ENCODE peak calls at places on chromosomes 3 and 15, in five cellular contexts. R is HFF-Myc, Q is NB4, M is keratinocyte, V is endothelial cell. B is an unnamed sample.

GRCh38 chr3:187281191-187281714 is 10.3 kb downstream of the MASP1 start:
- DNase-seq in R (peak), Q (no peak), M (no peak), V (no peak), B (no peak)

GRCh38 chr15:66886686-66887273 is 178.6 kb upstream of the SMAD3 start:
- DNase-seq in R (no peak), Q (no peak), M (no peak), V (no peak), B (no peak)

GRCh38 chr3:138442433-138442832 is 8.0 kb downstream of the ESYT3 start:
- DNase-seq in R (no peak), Q (peak), M (no peak), V (no peak), B (peak)

GRCh38 chr3:193928354-193929209 is 207.4 kb upstream of the HES1 start:
- DNase-seq in R (no peak), Q (peak), M (no peak), V (no peak), B (peak)

GRCh38 chr3:78101363-78101762 is 1061.5 kb downstream of the ROBO2 start:
- DNase-seq in R (no peak), Q (no peak), M (no peak), V (no peak), B (peak)

GRCh38 chr15:88981244-88982215 is 68.4 kb upstream of the MFGE8 start:
- DNase-seq in R (no peak), Q (no peak), M (no peak), V (no peak), B (no peak)

GRCh38 chr15:34964277-34964676 is 5.3 kb downstream of the AQR start:
- DNase-seq in R (no peak), Q (no peak), M (no peak), V (no peak), B (no peak)

GRCh38 chr3:160694345-160694744 is 17.4 kb downstream of the ARL14 start:
- DNase-seq in R (no peak), Q (no peak), M (no peak), V (no peak), B (no peak)

GRCh38 chr3:63585927-63586326 is 66.5 kb upstream of the SNTN start:
- DNase-seq in R (no peak), Q (no peak), M (no peak), V (no peak), B (no peak)

GRCh38 chr3:46242120-46242519 is at the start of gene CCR3:
- DNase-seq in R (no peak), Q (peak), M (no peak), V (no peak), B (no peak)

GRCh38 chr15:34682673-34683072 is 72.1 kb downstream of the GJD2 start:
- DNase-seq in R (no peak), Q (no peak), M (peak), V (no peak), B (peak)

GRCh38 chr15:78077053-78077859 is at the start of gene TBC1D2B:
- DNase-seq in R (no peak), Q (peak), M (no peak), V (peak), B (no peak)

GRCh38 chr15:31869640-31870335 is 160.5 kb upstream of the CHRNA7 start:
- DNase-seq in R (no peak), Q (no peak), M (no peak), V (peak), B (no peak)

GRCh38 chr3:45043715-45044299 is 17.7 kb downstream of the CLEC3B start:
- DNase-seq in R (peak), Q (peak), M (no peak), V (no peak), B (peak)
- TF ChIP-seq CTCF in R (peak), Q (no peak), M (peak), V (no peak), B (peak)

DNA sequence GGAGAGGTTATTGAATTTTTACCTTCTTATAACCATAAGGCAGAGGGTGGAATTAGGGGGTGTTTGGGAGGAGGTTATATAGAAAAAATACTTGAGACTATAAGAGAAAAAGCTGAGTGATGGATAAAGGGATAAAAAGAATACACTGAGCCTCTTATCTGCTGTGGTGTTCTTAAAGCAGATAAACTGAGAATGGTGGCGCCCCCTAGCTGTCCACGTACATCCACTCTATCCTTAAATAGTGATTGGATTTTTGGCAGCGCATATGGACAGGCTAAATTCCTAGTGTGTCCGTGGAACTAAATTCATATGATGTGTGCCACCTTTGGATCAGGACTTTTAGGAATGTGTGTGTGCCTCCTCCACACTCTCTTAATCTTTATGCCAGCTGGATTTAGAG is 121.1 kb downstream of the OXSM start:
- DNase-seq in R (no peak), Q (peak), M (no peak), V (no peak), B (no peak)
- TF ChIP-seq CTCF in R (peak), Q (peak), M (peak), V (peak), B (peak)

GRCh38 chr3:9079674-9080073 is 116.4 kb upstream of the RAD18 start:
- DNase-seq in R (no peak), Q (no peak), M (peak), V (no peak), B (no peak)

GRCh38 chr3:9081201-9081818 is 118.0 kb upstream of the RAD18 start:
- DNase-seq in R (no peak), Q (no peak), M (no peak), V (no peak), B (no peak)

GRCh38 chr3:9076985-9077384 is 113.7 kb upstream of the RAD18 start:
- DNase-seq in R (no peak), Q (no peak), M (no peak), V (no peak), B (no peak)

GRCh38 chr3:9080165-9080564 is 116.9 kb upstream of the RAD18 start:
- DNase-seq in R (no peak), Q (no peak), M (peak), V (no peak), B (no peak)

GRCh38 chr3:9078561-9079240 is 115.4 kb upstream of the RAD18 start:
- DNase-seq in R (no peak), Q (no peak), M (no peak), V (peak), B (no peak)
- TF ChIP-seq CTCF in R (no peak), Q (no peak), M (no peak), V (peak), B (peak)

GRCh38 chr3:56917337-56917697 is 115.6 kb upstream of the ARHGEF3 start:
- DNase-seq in R (no peak), Q (no peak), M (no peak), V (no peak), B (no peak)
- TF ChIP-seq CTCF in R (no peak), Q (no peak), M (no peak), V (no peak), B (no peak)

GRCh38 chr15:81814882-81815455 is 230.8 kb downstream of the MEX3B start:
- DNase-seq in R (no peak), Q (no peak), M (no peak), V (no peak), B (no peak)

GRCh38 chr15:81809543-81809942 is 236.3 kb downstream of the MEX3B start:
- DNase-seq in R (no peak), Q (peak), M (no peak), V (peak), B (no peak)

GRCh38 chr15:81813215-81813614 is 232.6 kb downstream of the MEX3B start:
- DNase-seq in R (no peak), Q (no peak), M (no peak), V (no peak), B (no peak)
- TF ChIP-seq CTCF in R (peak), Q (no peak), M (peak), V (no peak), B (peak)

DNA sequence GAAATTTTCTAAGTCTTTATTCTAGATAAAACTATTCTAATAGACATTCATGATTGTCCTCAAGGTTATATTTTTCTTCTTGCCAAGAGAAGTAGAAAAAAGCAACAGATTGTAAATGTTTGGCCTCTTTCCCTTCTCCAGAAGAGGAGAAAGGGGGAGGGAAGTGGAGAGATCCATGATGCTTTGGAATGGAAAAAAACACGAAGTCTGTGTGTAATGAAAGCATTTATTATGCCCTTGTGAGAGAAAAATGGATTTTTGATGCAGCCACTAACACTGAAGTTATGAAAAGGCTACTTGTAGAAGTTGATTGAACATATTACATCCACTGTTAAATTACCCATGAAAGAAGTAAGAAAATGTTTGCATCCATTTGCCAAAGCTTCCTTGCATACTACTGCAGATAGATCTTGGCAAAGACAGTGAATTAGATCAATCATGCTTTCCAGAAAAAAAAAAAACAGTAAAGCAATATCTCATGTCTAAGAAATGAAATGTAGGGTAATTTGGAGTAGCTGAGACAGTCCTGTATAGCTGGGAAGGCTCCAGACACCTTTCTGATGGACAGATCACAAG is 295.6 kb downstream of the PLOD2 start:
- DNase-seq in R (no peak), Q (no peak), M (no peak), V (no peak), B (no peak)
- TF ChIP-seq CTCF in R (no peak), Q (no peak), M (no peak), V (no peak), B (no peak)

DNA sequence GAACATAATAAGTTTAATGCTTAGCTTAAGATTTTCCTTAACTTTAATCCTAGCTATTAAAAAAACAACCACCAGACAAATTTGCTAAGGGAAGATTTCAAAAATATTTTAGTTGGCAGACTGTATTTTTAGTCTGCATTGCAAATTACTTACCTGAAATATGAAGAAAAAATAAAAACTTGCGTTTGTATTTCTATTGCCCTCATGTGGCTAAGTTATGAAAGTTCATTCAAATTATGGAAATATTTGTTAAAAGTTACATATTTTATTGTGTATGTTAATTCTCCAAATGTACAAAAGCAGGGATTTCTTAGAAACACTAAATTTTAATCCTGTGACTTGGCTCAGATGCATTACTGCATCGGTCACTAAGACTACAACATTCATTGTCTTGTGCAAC is 15.0 kb downstream of the GTF2A2 start:
- DNase-seq in R (no peak), Q (no peak), M (no peak), V (no peak), B (no peak)
- TF ChIP-seq CTCF in R (no peak), Q (no peak), M (no peak), V (peak), B (no peak)

GRCh38 chr15:46309914-46310313 is 675.1 kb downstream of the SQOR start:
- DNase-seq in R (no peak), Q (no peak), M (no peak), V (no peak), B (no peak)

GRCh38 chr15:46304320-46304719 is 669.5 kb downstream of the SQOR start:
- DNase-seq in R (no peak), Q (peak), M (no peak), V (peak), B (no peak)
- TF ChIP-seq CTCF in R (peak), Q (peak), M (peak), V (peak), B (peak)

B was measured in retinal pigment epithelial cell.